ENCODE peak calls at places on chromosome 10, in six cellular contexts. H, D, M, W, C and J are unnamed samples. For H3K9me3, the result is how much of the 10 kb centered on the place peaks cover.

GRCh38 chr10:62306663-62307062 is 38.0 kb upstream of the RTKN2 start:
- DNase-seq in W (no peak), C (no peak), H (peak), D (no peak), M (no peak), J (no peak)

GRCh38 chr10:59240581-59241183 is 64.2 kb downstream of the PHYHIPL start:
- DNase-seq in D (peak), M (peak), W (peak), C (no peak), H (peak), J (no peak)

GRCh38 chr10:91194497-91195179 is 25.8 kb upstream of the PCGF5 start:
- DNase-seq in C (no peak), H (peak), M (no peak), D (peak), W (no peak), J (no peak)

GRCh38 chr10:51861731-51862130 is 162.3 kb upstream of the CSTF2T start:
- DNase-seq in M (no peak), H (no peak), C (no peak), W (no peak), D (no peak), J (no peak)

GRCh38 chr10:69819713-69820506 is 18.2 kb downstream of the COL13A1 start:
- DNase-seq in H (peak), C (no peak), D (peak), M (no peak), W (no peak), J (no peak)

GRCh38 chr10:30027057-30028005 is 32.1 kb downstream of the JCAD start:
- DNase-seq in M (peak), C (peak), D (no peak), H (no peak), W (peak), J (peak)

GRCh38 chr10:127424594-127425264 is 124.4 kb upstream of the NPS start:
- DNase-seq in W (no peak), H (peak), M (no peak), C (no peak), D (peak), J (no peak)

GRCh38 chr10:86524225-86524982 is 2.8 kb upstream of the WAPL start:
- DNase-seq in W (no peak), M (no peak), D (no peak), C (no peak), H (no peak), J (no peak)

GRCh38 chr10:102421645-102422585 is 1.3 kb downstream of the FBXL15 start:
- DNase-seq in C (peak), W (no peak), M (peak), H (no peak), D (no peak), J (no peak)

GRCh38 chr10:115355162-115355760 is 262.1 kb downstream of the ATRNL1 start:
- DNase-seq in M (peak), H (peak), D (peak), W (peak), C (no peak), J (peak)

GRCh38 chr10:28560617-28561016 is 27.7 kb downstream of the WAC start:
- DNase-seq in W (no peak), H (no peak), D (no peak), M (no peak), C (no peak), J (no peak)

GRCh38 chr10:102408728-102409603 is 9.6 kb downstream of the PSD start:
- DNase-seq in D (peak), W (no peak), H (peak), C (peak), M (peak), J (no peak)

DNA sequence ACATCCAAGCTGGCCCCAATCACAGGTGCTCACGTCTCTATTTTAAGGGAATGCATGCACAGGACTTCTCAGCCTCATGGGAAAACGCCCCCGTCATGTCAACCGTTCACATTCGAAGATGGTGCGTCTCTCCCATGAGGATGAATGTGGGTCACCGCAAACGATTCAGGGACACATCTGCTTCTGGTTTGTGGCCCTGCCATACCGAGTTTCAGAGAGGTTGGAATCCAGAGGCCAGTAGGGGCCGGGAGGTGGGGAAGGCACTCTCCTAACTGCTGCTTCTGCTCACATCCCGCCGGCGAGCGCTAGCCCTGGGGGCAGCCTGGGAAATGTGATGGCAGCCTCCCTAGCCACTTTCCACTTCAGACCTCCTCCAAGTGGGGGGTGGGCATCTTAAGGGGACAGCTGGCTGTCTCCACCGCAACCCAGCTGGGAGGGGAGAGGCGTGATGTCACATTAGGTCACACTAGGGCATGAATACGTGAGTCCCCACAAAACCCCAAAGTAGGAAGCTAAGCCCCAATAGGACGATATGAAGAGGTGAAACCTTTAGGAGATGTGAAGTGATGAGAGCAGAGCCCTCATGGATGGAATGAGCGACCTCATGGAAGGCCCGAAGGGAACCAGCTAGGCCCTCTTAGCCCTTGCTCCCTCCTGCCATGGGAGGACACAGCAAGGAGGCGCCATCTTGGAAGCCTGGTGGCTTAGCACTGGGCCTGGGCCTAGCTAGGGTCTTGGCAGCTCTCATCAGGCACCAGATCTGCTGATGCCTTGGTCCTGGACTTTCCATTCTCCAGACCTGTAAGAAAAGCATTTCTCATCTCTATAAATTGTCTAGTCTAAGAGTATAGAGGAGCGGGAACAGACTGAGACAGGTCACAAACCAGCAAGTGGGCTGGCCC is 107.8 kb downstream of the TCERG1L start:
- DNase-seq in C (no peak), D (no peak), W (no peak), M (peak), H (no peak), J (no peak)
- H3K9me3 ChIP-seq in C (under half), D (half or more), W (under half), M (under half), H (under half), J (under half)

DNA sequence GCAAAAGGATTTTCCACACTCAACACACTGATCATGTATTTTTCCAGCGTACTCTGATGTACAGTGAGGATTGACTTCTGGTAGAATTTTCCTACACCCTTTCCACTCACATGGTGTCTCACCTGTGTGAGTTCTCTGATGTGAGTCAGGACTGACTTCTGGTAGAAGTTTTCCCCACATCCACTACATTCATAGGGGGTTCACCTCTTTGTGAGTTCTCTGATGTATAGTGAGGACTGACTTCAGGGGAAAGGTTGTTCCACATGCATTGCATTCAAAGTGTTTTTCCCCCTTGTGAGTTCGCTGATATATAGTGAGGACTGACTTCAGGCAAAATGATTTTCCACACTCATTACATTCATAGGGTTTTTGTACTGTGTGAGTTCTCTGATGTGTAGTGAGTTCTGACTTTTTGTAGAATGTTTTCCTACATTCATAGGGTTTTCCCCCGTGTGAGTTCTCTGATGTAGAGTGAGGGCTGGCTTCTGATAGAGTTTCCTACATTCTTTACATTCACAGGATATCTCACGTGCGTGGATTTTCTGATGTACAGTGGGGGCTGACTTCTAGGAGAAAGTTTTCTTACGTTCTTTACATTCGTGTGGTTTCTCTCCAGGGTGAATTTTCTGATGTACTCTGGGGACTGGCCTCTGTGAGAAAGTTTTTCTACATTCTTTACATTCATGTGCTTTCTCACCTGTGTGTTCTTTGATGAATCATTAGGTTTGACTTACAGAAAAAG is 146.5 kb downstream of the GLRX3 start:
- DNase-seq in H (no peak), D (no peak), C (no peak), M (no peak), W (no peak), J (no peak)
- H3K9me3 ChIP-seq in H (under half), D (under half), C (under half), M (half or more), W (half or more), J (under half)

GRCh38 chr10:108048898-108049297 is 884.4 kb upstream of the SORCS1 start:
- DNase-seq in M (no peak), W (no peak), C (no peak), H (no peak), D (no peak), J (no peak)
- H3K9me3 ChIP-seq in M (under half), W (under half), C (under half), H (under half), D (under half), J (under half)

GRCh38 chr10:96600337-96600736 is 13.5 kb upstream of the TM9SF3 start:
- DNase-seq in D (no peak), C (no peak), M (no peak), W (no peak), H (no peak), J (no peak)

GRCh38 chr10:96595741-96596140 is 8.9 kb upstream of the TM9SF3 start:
- DNase-seq in C (no peak), D (no peak), H (no peak), W (no peak), M (no peak), J (no peak)

GRCh38 chr10:96598841-96599240 is 12.0 kb upstream of the TM9SF3 start:
- DNase-seq in W (no peak), M (no peak), C (no peak), H (no peak), D (no peak), J (no peak)

GRCh38 chr10:96596422-96597407 is 9.9 kb upstream of the TM9SF3 start:
- DNase-seq in M (no peak), H (no peak), C (no peak), W (no peak), D (no peak), J (no peak)
- H3K9me3 ChIP-seq in M (under half), H (under half), C (under half), W (under half), D (under half), J (under half)

DNA sequence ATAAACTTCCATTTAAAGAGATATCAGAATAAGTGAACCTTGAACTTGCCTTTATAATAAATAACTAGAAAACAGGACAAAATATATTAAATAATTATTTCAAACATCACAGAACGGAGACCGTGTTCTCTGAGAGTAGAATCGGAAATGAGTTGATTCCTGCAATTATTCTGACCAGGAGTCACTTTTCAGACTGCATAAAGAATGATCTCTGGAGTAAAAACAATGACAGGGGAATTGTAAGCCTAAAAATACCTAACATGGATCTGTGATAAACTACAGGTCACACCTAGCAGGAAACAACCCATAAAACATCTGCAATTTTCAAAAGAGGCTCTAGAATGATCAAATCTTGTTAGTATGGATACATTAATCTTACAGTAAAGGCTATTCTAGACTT is 577.5 kb upstream of the SORCS1 start:
- DNase-seq in H (no peak), W (no peak), D (no peak), C (no peak), M (no peak), J (no peak)
- H3K9me3 ChIP-seq in H (under half), W (under half), D (under half), C (under half), M (under half), J (under half)

GRCh38 chr10:123521076-123521475 is 145.1 kb upstream of the GPR26 start:
- DNase-seq in C (no peak), M (peak), W (no peak), H (no peak), D (no peak), J (no peak)

GRCh38 chr10:123523833-123524232 is 142.3 kb upstream of the GPR26 start:
- DNase-seq in W (no peak), D (no peak), M (no peak), C (no peak), H (no peak), J (no peak)

GRCh38 chr10:123522702-123523312 is 143.3 kb upstream of the GPR26 start:
- DNase-seq in M (no peak), C (no peak), H (no peak), D (no peak), W (no peak), J (no peak)

GRCh38 chr10:123519861-123520260 is 146.3 kb upstream of the GPR26 start:
- DNase-seq in M (peak), D (no peak), W (no peak), C (no peak), H (no peak), J (no peak)

DNA sequence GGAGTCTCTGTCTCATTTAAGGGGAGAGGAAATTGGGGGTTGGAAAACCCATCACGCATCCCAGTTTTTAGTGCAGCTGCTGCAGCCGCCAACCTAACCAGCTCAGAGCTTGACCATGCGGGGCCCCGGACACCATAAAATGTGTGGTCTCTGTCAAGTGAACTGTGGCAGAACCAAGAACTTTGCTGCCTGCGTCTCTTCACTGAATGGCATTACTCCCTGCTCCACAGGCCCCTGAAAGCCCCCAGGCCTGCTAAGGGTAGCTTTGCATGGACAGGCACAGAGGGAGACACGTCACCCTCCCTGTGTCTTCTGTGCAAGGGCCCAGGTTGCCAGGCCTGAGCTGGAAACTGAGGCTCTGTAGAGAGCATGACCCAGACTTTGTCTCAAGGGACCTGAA is 144.6 kb upstream of the GPR26 start:
- DNase-seq in W (no peak), D (no peak), C (no peak), M (peak), H (no peak), J (no peak)
- H3K9me3 ChIP-seq in W (under half), D (under half), C (under half), M (under half), H (under half), J (under half)

GRCh38 chr10:43574906-43575305 is 490 bp upstream of the ZNF239 start:
- DNase-seq in W (no peak), C (no peak), D (no peak), H (no peak), M (no peak), J (no peak)
- H3K9me3 ChIP-seq in W (under half), C (under half), D (under half), H (under half), M (under half), J (under half)

GRCh38 chr10:130559213-130559944 is 423.2 kb downstream of the GLRX3 start:
- DNase-seq in H (no peak), W (no peak), C (no peak), M (peak), D (no peak), J (no peak)

GRCh38 chr10:130560573-130560972 is 424.4 kb downstream of the GLRX3 start:
- DNase-seq in D (no peak), C (no peak), M (no peak), W (no peak), H (no peak), J (no peak)

GRCh38 chr10:130557181-130557580 is 421.0 kb downstream of the GLRX3 start:
- DNase-seq in H (no peak), D (no peak), C (no peak), M (peak), W (no peak), J (no peak)

GRCh38 chr10:130560079-130560478 is 423.9 kb downstream of the GLRX3 start:
- DNase-seq in W (no peak), M (no peak), C (no peak), H (no peak), D (no peak), J (no peak)

DNA sequence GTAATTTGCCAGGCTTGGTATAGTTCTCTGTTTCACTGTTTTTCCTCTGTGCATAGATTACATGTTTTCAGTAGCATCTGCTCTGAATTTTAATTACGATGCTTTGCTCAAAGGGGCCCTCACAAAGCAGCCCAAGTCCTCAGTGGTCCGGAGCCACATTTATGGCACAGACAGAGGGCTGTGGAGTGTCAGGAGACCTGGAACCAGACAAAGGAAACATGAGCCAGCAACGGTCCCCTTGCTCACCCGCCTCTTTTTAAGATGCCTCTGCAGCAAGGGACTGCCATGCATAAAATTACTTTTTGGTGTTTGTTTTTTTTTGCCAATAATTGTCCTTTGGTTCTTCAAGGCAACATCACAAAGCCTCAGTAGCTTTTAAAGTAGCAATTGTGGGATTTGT is 422.6 kb downstream of the GLRX3 start:
- DNase-seq in M (peak), H (no peak), C (no peak), D (no peak), W (no peak), J (no peak)
- H3K9me3 ChIP-seq in M (under half), H (under half), C (under half), D (half or more), W (under half), J (under half)